ENCODE peak calls at places on chromosomes 6 and 20, in five cellular contexts. F is retinal pigment epithelial cell, X is cerebellar cortex, H is GM19239, B is T-helper 2 cell. L is an unnamed sample.

GRCh38 chr20:25437153-25437581 is 29.7 kb downstream of the GINS1 start:
- DNase-seq in F (no peak), B (no peak), X (peak; percentile 8), H (no peak), L (no peak)

GRCh38 chr6:149642829-149643580 is 5.5 kb downstream of the KATNA1 start:
- DNase-seq in B (no peak), H (no peak), F (no peak), X (no peak), L (no peak)

GRCh38 chr6:167275436-167275835 is 15.7 kb upstream of the UNC93A start:
- DNase-seq in H (no peak), B (no peak), F (no peak), X (no peak), L (no peak)

GRCh38 chr20:2706688-2707352 is 14.2 kb downstream of the EBF4 start:
- DNase-seq in F (no peak), X (no peak), H (no peak), B (no peak), L (no peak)

GRCh38 chr6:145116591-145117178 is 618.6 kb downstream of the EPM2A start:
- DNase-seq in F (no peak), B (no peak), X (no peak), H (no peak), L (no peak)

GRCh38 chr20:63979549-63980316 is at the start of gene SAMD10:
- DNase-seq in H (peak; percentile 71), X (no peak), B (peak; percentile 63), F (no peak), L (peak; percentile 58)

GRCh38 chr6:136723780-136724179 is 68.5 kb downstream of the MAP3K5 start:
- DNase-seq in X (no peak), F (no peak), H (no peak), B (peak; percentile 20), L (peak; percentile 9)

GRCh38 chr20:63688234-63689045 is 8.0 kb upstream of the TNFRSF6B start:
- DNase-seq in F (no peak), X (no peak), B (no peak), H (no peak), L (no peak)

GRCh38 chr20:61045876-61046585 is 206.0 kb upstream of the CDH4 start:
- DNase-seq in F (no peak), X (no peak), H (no peak), B (no peak), L (no peak)

GRCh38 chr20:58668901-58669286 is 17.8 kb downstream of the STX16 start:
- DNase-seq in F (no peak), B (no peak), X (peak; percentile 79), H (no peak), L (no peak)

GRCh38 chr6:28943557-28944411 is 20.0 kb upstream of the TRIM27 start:
- DNase-seq in F (no peak), H (no peak), B (no peak), X (peak; percentile 82), L (peak; percentile 57)

GRCh38 chr20:8527998-8528397 is 395.9 kb downstream of the PLCB1 start:
- DNase-seq in X (no peak), B (no peak), H (no peak), F (no peak), L (no peak)

GRCh38 chr20:20317195-20318113 is 50.5 kb upstream of the INSM1 start:
- DNase-seq in H (no peak), X (no peak), B (no peak), F (no peak), L (no peak)

GRCh38 chr20:61674688-61675087 is 391.0 kb downstream of the TAF4 start:
- DNase-seq in B (no peak), H (no peak), F (no peak), X (no peak), L (no peak)

GRCh38 chr20:1949306-1949705 is 44.6 kb downstream of the PDYN start:
- DNase-seq in H (no peak), F (no peak), B (no peak), X (no peak), L (no peak)

GRCh38 chr20:17795449-17796095 is 95.8 kb downstream of the BANF2 start:
- DNase-seq in F (no peak), X (no peak), B (no peak), H (no peak), L (no peak)

GRCh38 chr6:158630944-158631616 is 13.5 kb downstream of the DYNLT1 start:
- DNase-seq in B (no peak), X (no peak), F (no peak), H (no peak), L (no peak)

GRCh38 chr6:43219119-43219518 is 10.2 kb downstream of the DNPH1 start:
- DNase-seq in F (no peak), B (no peak), X (no peak), H (no peak), L (no peak)

GRCh38 chr20:57498425-57499400 is 26.2 kb downstream of the CTCFL start:
- DNase-seq in X (no peak), F (no peak), H (no peak), B (no peak), L (no peak)

GRCh38 chr6:131117866-131118265 is 17.4 kb upstream of the AKAP7 start:
- DNase-seq in B (no peak), F (no peak), H (no peak), X (no peak), L (no peak)

GRCh38 chr20:53048387-53048786 is 76.2 kb downstream of the TSHZ2 start:
- DNase-seq in H (no peak), X (no peak), F (no peak), B (no peak), L (no peak)

GRCh38 chr20:25586877-25587276 is 1.5 kb upstream of the NINL start:
- DNase-seq in B (no peak), F (no peak), H (no peak), X (no peak), L (no peak)

GRCh38 chr20:48310312-48310711 is 517.5 kb downstream of the PREX1 start:
- DNase-seq in H (no peak), X (no peak), F (no peak), B (no peak), L (no peak)

GRCh38 chr6:65055545-65055944 is 651.5 kb downstream of the EYS start:
- DNase-seq in X (no peak), H (no peak), B (no peak), F (no peak), L (no peak)

GRCh38 chr20:60050193-60050960 is 92.2 kb downstream of the CDH26 start:
- DNase-seq in B (no peak), F (no peak), X (no peak), H (no peak), L (no peak)

GRCh38 chr6:132231121-132231520 is 170.2 kb downstream of the MOXD1 start:
- DNase-seq in X (no peak), F (no peak), B (no peak), H (no peak), L (no peak)

GRCh38 chr20:18377896-18378481 is 88.8 kb downstream of the DZANK1 start:
- DNase-seq in F (no peak), X (no peak), H (no peak), B (no peak), L (no peak)

GRCh38 chr6:8080338-8081151 is 16.4 kb upstream of the BLOC1S5 start:
- DNase-seq in H (no peak), B (no peak), X (no peak), F (no peak), L (no peak)

GRCh38 chr20:50876063-50876685 is 55.1 kb downstream of the ADNP start:
- DNase-seq in X (no peak), B (no peak), F (no peak), H (no peak), L (no peak)

GRCh38 chr6:81999270-81999669 is 246.8 kb upstream of the TENT5A start:
- DNase-seq in X (no peak), H (no peak), B (no peak), F (peak; percentile 78), L (no peak)

GRCh38 chr6:22250486-22250885 is 46.4 kb downstream of the PRL start:
- DNase-seq in F (no peak), H (no peak), X (no peak), B (no peak), L (no peak)

GRCh38 chr20:62157387-62158087 is 14.0 kb downstream of the SS18L1 start:
- DNase-seq in H (no peak), F (no peak), X (no peak), B (no peak), L (no peak)

GRCh38 chr6:41818271-41819054 is 31.0 kb downstream of the TOMM6 start:
- DNase-seq in H (no peak), X (no peak), F (no peak), B (no peak), L (no peak)

GRCh38 chr20:15604406-15604805 is 968.8 kb downstream of the KIF16B start:
- DNase-seq in F (no peak), X (peak; percentile 18), B (no peak), H (no peak), L (no peak)

GRCh38 chr20:60011512-60012507 is 53.6 kb downstream of the CDH26 start:
- DNase-seq in X (no peak), H (no peak), F (no peak), B (peak; percentile 30), L (no peak)

GRCh38 chr6:14454467-14454763 is 336.8 kb downstream of the CD83 start:
- DNase-seq in F (no peak), B (peak; percentile 4), H (no peak), X (no peak), L (peak; percentile 51)